ENCODE peak calls at places on chromosomes 2 and 18, in nine cellular contexts. B is endothelial cell; P is astrocyte of the cerebellum; Q is thyroid gland; N is effector memory CD8-positive, alpha-beta T cell; Y is activated T-cell treated with anti-CD3 and anti-CD28 coated beads for 1 hour; T is HFFc6; S is OCI-M1; F is SJSA1. E is an unnamed sample.

GRCh38 chr2:109448946-109449788 is 164.6 kb downstream of the SEPTIN10 start:
- DNase-seq in B (no peak), Q (peak; percentile 87), F (no peak), S (no peak), Y (no peak), N (no peak), P (no peak), T (no peak), E (no peak)

GRCh38 chr2:240139666-240140393 is 628 bp downstream of the OTOS start:
- DNase-seq in S (no peak), P (no peak), T (no peak), Y (no peak), N (no peak), B (no peak), F (no peak), Q (peak; percentile 41), E (no peak)

GRCh38 chr18:65788373-65788772 is 37.6 kb downstream of the CDH7 start:
- DNase-seq in T (no peak), N (no peak), S (peak; percentile 74), P (no peak), B (no peak), Y (no peak), Q (no peak), F (no peak), E (no peak)

GRCh38 chr2:130728007-130728454 is 839 bp upstream of the GPR148 start:
- DNase-seq in P (no peak), T (no peak), N (peak; percentile 48), S (peak; percentile 74), Q (peak; percentile 20), F (no peak), B (no peak), Y (no peak), E (no peak)

GRCh38 chr2:96537734-96538486 is 1.4 kb downstream of the ARID5A start:
- DNase-seq in S (no peak), Y (peak; percentile 49), B (no peak), P (no peak), T (no peak), F (no peak), N (peak; percentile 64), Q (no peak), E (no peak)

GRCh38 chr2:24353364-24353763 is 7.0 kb downstream of the ITSN2 start:
- DNase-seq in N (no peak), S (no peak), P (no peak), Y (no peak), F (no peak), T (no peak), B (no peak), Q (no peak), E (no peak)

GRCh38 chr2:67338601-67339233 is 58.4 kb upstream of the ETAA1 start:
- DNase-seq in Q (no peak), P (no peak), B (no peak), S (no peak), T (no peak), Y (no peak), N (no peak), F (no peak), E (no peak)

GRCh38 chr18:40347261-40347660 is 1607.8 kb upstream of the PIK3C3 start:
- DNase-seq in S (no peak), B (no peak), N (no peak), Q (peak; percentile 70), P (no peak), F (no peak), Y (no peak), T (no peak), E (no peak)

GRCh38 chr2:128594953-128595677 is 276.4 kb upstream of the HS6ST1 start:
- DNase-seq in B (no peak), Y (no peak), P (no peak), T (no peak), S (no peak), F (no peak), N (no peak), Q (no peak), E (no peak)

GRCh38 chr2:38377501-38378258 is 607 bp upstream of the ATL2 start:
- DNase-seq in S (no peak), Y (no peak), F (no peak), T (peak; percentile 61), N (no peak), B (no peak), Q (no peak), P (peak; percentile 50), E (no peak)

GRCh38 chr2:170359466-170359865 is 181.5 kb downstream of the MYO3B start:
- DNase-seq in B (no peak), Q (no peak), P (no peak), T (no peak), N (no peak), S (no peak), Y (no peak), F (no peak), E (no peak)

GRCh38 chr2:40348038-40348437 is 103.9 kb downstream of the SLC8A1 start:
- DNase-seq in S (no peak), F (no peak), Q (no peak), Y (no peak), T (no peak), N (no peak), P (no peak), B (no peak), E (no peak)

GRCh38 chr2:165794520-165794882 is 454 bp upstream of the GALNT3 start:
- DNase-seq in N (peak; percentile 59), T (peak; percentile 4), P (peak; percentile 18), Y (peak; percentile 26), Q (no peak), B (peak; percentile 21), S (peak; percentile 74), F (peak; percentile 17), E (peak; percentile 84)

GRCh38 chr2:159010963-159011362 is 42.5 kb downstream of the TANC1 start:
- DNase-seq in F (peak; percentile 20), P (no peak), T (no peak), Q (no peak), B (no peak), N (no peak), Y (no peak), S (no peak), E (no peak)